ENCODE peak calls at places on chromosomes 7 and 10, in five cellular contexts. B is HepG2, S is HEK293T, Q is H1, F is GM12878. L is an unnamed sample.

GRCh38 chr7:112150823-112151641 is 55.2 kb downstream of the DOCK4 start:
- DNase-seq in F (no peak), B (no peak), Q (no peak), S (peak), L (no peak)

GRCh38 chr7:33789871-33790270 is 115.5 kb upstream of the BMPER start:
- DNase-seq in Q (no peak), F (no peak), B (no peak), S (no peak), L (no peak)

GRCh38 chr10:74384615-74385213 is 233.7 kb downstream of the ADK start:
- DNase-seq in Q (no peak), B (no peak), S (no peak), F (no peak), L (no peak)

GRCh38 chr7:142585425-142585824 is 163.8 kb upstream of the PRSS1 start:
- DNase-seq in F (no peak), Q (no peak), B (no peak), S (no peak), L (no peak)

GRCh38 chr10:117476716-117477115 is 65.8 kb upstream of the EMX2 start:
- DNase-seq in F (no peak), S (no peak), B (no peak), Q (no peak), L (no peak)

GRCh38 chr7:45710271-45711160 is 136.3 kb downstream of the ADCY1 start:
- DNase-seq in B (no peak), Q (no peak), S (no peak), F (no peak), L (no peak)

GRCh38 chr7:42125321-42125720 is 111.7 kb downstream of the GLI3 start:
- DNase-seq in Q (no peak), S (no peak), B (no peak), F (no peak), L (no peak)

GRCh38 chr10:112938808-112939482 is 11.1 kb upstream of the TCF7L2 start:
- DNase-seq in F (no peak), B (no peak), S (no peak), Q (no peak), L (no peak)

GRCh38 chr10:95756061-95756751 is at the start of gene ENTPD1:
- DNase-seq in B (no peak), S (no peak), Q (no peak), F (peak), L (peak)

GRCh38 chr7:4797858-4798705 is 22.7 kb downstream of the AP5Z1 start:
- DNase-seq in B (peak), S (peak), F (no peak), Q (no peak), L (peak)

GRCh38 chr10:59027975-59028640 is 148.3 kb upstream of the PHYHIPL start:
- DNase-seq in F (no peak), B (no peak), Q (no peak), S (no peak), L (no peak)

GRCh38 chr10:52400564-52400963 is 86.5 kb downstream of the DKK1 start:
- DNase-seq in B (no peak), S (no peak), F (no peak), Q (no peak), L (no peak)

GRCh38 chr10:22320591-22321155 is at the start of gene BMI1:
- DNase-seq in B (peak), Q (no peak), S (peak), F (no peak), L (no peak)

GRCh38 chr7:17640730-17641377 is 299.4 kb downstream of the SNX13 start:
- DNase-seq in B (peak), F (no peak), S (peak), Q (no peak), L (peak)

GRCh38 chr7:43550427-43550826 is 32.5 kb upstream of the STK17A start:
- DNase-seq in F (no peak), S (no peak), Q (no peak), B (no peak), L (no peak)

GRCh38 chr10:120205368-120206018 is 251.5 kb upstream of the PLPP4 start:
- DNase-seq in B (no peak), Q (no peak), F (no peak), S (no peak), L (no peak)

GRCh38 chr10:59905735-59906416 is 480 bp downstream of the CCDC6 start:
- DNase-seq in F (no peak), S (no peak), Q (no peak), B (no peak), L (no peak)

GRCh38 chr7:101085000-101085948 is at the start of gene TRIM56:
- DNase-seq in S (peak), B (peak), Q (no peak), F (peak), L (no peak)

GRCh38 chr7:15571303-15571878 is 9.6 kb upstream of the AGMO start:
- DNase-seq in B (no peak), S (no peak), F (no peak), Q (no peak), L (no peak)

GRCh38 chr7:44973610-44974401 is 5.0 kb downstream of the MYO1G start:
- DNase-seq in B (peak), S (peak), Q (no peak), F (no peak), L (no peak)

GRCh38 chr7:100654908-100655831 is 1.1 kb downstream of the ACTL6B start:
- DNase-seq in B (no peak), F (no peak), Q (no peak), S (no peak), L (no peak)

GRCh38 chr7:904847-905246 is 28.5 kb downstream of the GET4 start:
- DNase-seq in S (no peak), Q (no peak), F (no peak), B (no peak), L (no peak)

GRCh38 chr10:102599565-102600327 is 44.5 kb upstream of the TRIM8 start:
- DNase-seq in B (peak), Q (no peak), S (no peak), F (no peak), L (no peak)

GRCh38 chr10:74322141-74322540 is 171.1 kb downstream of the ADK start:
- DNase-seq in Q (no peak), B (no peak), F (no peak), S (no peak), L (no peak)

GRCh38 chr10:17229016-17229716 is 1.1 kb downstream of the VIM start:
- DNase-seq in B (no peak), F (no peak), S (peak), Q (no peak), L (no peak)

GRCh38 chr7:121798896-121799295 is 74.1 kb upstream of the PTPRZ1 start:
- DNase-seq in Q (peak), B (no peak), F (no peak), S (no peak), L (peak)

GRCh38 chr7:121798076-121798475 is 74.9 kb upstream of the PTPRZ1 start:
- DNase-seq in S (no peak), B (no peak), F (no peak), Q (no peak), L (no peak)

GRCh38 chr7:121803041-121803440 is 69.9 kb upstream of the PTPRZ1 start:
- DNase-seq in B (no peak), Q (no peak), F (no peak), S (no peak), L (no peak)

GRCh38 chr7:121797283-121798037 is 75.5 kb upstream of the PTPRZ1 start:
- DNase-seq in B (no peak), Q (no peak), F (no peak), S (no peak), L (no peak)

DNA sequence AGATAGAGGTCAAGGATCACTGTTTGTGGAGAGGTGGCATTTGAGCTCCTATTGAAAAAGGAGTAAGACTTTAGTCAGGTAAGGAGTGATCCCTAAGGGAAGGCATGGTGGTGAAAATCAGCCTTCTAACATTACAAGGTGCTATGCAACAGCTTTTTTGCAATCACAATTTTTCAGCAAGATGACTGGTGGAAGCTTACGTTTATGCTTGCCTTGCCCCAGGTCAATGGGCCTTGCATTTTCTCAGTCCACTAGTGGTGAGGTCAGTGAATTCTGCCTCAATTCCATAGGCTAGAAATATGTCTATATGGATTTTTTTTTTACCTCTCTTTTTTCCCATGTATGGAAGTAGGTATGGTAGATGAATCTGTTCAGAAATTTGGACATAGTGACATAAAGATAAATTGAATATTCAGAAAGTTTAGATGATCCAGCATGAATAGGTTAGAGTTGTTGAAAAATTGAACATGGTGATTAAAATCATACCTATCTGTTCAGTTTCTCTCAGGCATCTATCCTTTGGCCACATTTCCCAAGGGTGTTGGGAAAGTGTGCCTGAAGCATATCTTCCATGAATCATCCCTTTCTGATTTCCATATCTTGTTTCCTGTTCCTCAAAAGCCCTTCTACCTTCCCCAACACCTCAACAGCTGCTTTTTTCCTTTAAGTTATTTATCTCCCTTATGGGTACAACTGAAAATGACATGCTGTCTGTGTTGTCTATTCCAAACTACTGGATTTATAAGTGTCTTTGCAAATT is 71.9 kb upstream of the PTPRZ1 start:
- DNase-seq in S (no peak), F (no peak), Q (no peak), B (no peak), L (no peak)
- TF ChIP-seq SUZ12 in S (no peak), F (no peak), Q (no peak), B (no peak), L (no peak)

GRCh38 chr7:22632674-22633073 is 94.3 kb upstream of the IL6 start:
- DNase-seq in Q (no peak), S (no peak), B (no peak), F (no peak), L (no peak)
- TF ChIP-seq SUZ12 in Q (no peak), S (no peak), B (no peak), F (no peak), L (no peak)

DNA sequence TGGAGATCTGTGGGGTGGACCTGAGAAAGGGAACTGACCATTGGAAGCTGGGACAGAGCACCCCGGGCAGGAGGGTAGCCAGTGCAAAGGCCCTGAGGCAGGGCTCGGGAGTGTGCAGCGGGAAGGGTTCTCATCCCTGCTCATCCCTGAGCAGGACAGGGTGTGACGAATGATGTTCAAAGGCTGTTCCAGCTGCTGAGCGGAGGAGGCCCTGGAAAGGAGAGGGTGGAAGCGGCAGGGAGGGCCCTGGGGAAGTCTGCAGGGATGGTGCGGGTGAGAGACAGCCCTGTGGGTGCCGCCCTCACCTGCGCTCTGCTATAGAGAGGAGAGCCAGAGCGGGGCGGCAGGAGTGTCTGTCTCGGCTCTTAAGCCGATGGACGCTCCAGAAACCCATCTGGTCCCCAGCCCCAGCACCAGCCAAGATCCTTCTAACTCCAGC is 43.7 kb downstream of the PRKAG2 start:
- DNase-seq in F (no peak), B (no peak), S (no peak), Q (no peak), L (no peak)
- TF ChIP-seq SUZ12 in F (no peak), B (no peak), S (no peak), Q (no peak), L (no peak)

GRCh38 chr7:30726296-30727006 is 25.5 kb upstream of the INMT start:
- DNase-seq in S (no peak), B (no peak), Q (no peak), F (no peak), L (no peak)
- TF ChIP-seq SUZ12 in S (no peak), B (no peak), Q (no peak), F (no peak), L (no peak)

GRCh38 chr10:1434202-1434601 is 303.1 kb downstream of the ADARB2 start:
- DNase-seq in S (no peak), B (no peak), F (no peak), Q (no peak), L (no peak)

GRCh38 chr10:1431229-1431628 is 306.1 kb downstream of the ADARB2 start:
- DNase-seq in Q (no peak), F (no peak), S (no peak), B (no peak), L (no peak)

GRCh38 chr10:1432161-1432560 is 305.2 kb downstream of the ADARB2 start:
- DNase-seq in B (peak), F (no peak), S (no peak), Q (no peak), L (no peak)

GRCh38 chr10:1440897-1441296 is 296.4 kb downstream of the ADARB2 start:
- DNase-seq in F (no peak), Q (no peak), B (no peak), S (no peak), L (no peak)

DNA sequence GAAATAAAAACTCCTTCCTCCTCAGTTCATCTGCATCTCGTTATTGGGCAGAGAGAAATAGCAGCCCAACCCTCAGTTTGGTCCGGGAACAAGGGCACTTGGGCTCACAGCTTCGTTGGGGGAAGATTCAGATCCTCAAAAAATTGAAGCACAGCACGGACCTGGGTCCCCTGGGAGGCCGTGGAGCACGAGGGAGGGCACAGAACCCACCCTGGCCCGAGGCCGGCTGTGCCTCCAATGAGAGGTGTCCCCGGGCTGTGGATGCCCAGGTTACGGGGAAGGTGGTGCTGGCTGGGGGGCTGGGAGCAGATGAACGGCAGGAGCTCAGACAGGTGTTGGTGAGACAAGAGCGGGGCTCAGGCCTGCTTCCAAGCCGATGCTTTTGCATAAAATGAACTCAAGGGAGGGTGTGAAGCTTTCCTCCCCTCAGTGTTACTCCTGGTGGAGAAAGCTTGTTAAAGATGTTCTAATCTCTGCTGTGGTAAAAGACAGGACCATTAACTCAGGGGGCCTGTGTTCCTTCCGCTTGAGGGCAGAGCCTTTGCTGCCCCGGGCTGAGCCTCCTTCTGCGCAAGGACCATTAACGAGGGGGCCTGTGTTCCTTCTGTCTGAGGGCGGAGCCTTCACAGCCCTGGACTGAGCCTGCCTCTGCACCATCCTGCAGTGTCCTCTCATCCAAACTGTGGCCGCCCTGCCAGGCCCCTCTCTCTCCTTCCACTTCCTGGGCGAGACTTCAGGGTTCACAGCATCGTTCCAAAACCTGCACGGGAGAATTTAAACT is 302.2 kb downstream of the ADARB2 start:
- DNase-seq in F (no peak), B (no peak), Q (no peak), S (no peak), L (no peak)
- TF ChIP-seq SUZ12 in F (no peak), B (no peak), Q (no peak), S (no peak), L (no peak)

DNA sequence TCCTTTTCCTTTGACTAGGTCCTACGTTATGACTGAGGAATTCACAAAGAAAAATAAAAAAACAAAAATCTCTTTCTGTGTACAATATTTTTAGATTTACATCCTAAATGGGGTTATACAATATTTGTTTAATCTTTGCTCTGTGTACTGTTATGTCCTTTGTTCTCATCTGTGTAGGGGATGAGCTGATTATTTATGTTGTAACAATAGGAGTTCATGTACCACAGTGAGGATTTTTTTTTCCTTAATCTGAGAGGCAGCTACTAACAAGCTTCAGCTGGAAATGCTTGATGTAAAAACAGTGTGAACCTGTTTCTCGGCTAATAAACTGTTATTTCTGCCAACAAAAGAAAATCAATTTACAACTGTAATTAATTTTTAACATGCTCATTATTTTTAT is 58.0 kb downstream of the ORC5 start:
- DNase-seq in B (peak), F (no peak), S (no peak), Q (no peak), L (no peak)
- TF ChIP-seq SUZ12 in B (no peak), F (no peak), S (no peak), Q (no peak), L (no peak)